ENCODE peak calls at places on chromosomes 2 and 18, in four cellular contexts. U is AG10803, X is kidney epithelial cell, J is fibroblast of villous mesenchyme. G is an unnamed sample.
A peak's percentile ranks its signal among the peaks of the same experiment; 100 is the strongest.

GRCh38 chr2:75710220-75710576 is 517 bp downstream of the GCFC2 start:
- DNase-seq in X (no peak), U (no peak), J (no peak), G (no peak)

GRCh38 chr2:237581751-237582746 is 8.5 kb downstream of the RAB17 start:
- DNase-seq in J (peak; percentile 65), X (no peak), U (peak; percentile 72), G (no peak)

GRCh38 chr2:28400434-28400833 is 7.8 kb downstream of the FOSL2 start:
- DNase-seq in X (no peak), J (no peak), U (no peak), G (no peak)

GRCh38 chr2:213789940-213790339 is 505.7 kb downstream of the SPAG16 start:
- DNase-seq in X (no peak), U (no peak), J (no peak), G (no peak)

GRCh38 chr2:234725528-234726264 is 226.1 kb upstream of the SH3BP4 start:
- DNase-seq in U (peak; percentile 63), J (no peak), X (no peak), G (no peak)

GRCh38 chr2:153360239-153360638 is 118.3 kb downstream of the RPRM start:
- DNase-seq in U (no peak), X (no peak), J (no peak), G (no peak)

GRCh38 chr2:60836491-60836890 is 44.9 kb upstream of the REL start:
- DNase-seq in U (no peak), X (no peak), J (no peak), G (no peak)

GRCh38 chr2:127283275-127283674 is 10.7 kb downstream of the ERCC3 start:
- DNase-seq in U (no peak), J (no peak), X (no peak), G (no peak)

GRCh38 chr2:61538920-61539559 is 884 bp upstream of the XPO1 start:
- DNase-seq in U (peak; percentile 21), X (no peak), J (no peak), G (no peak)

GRCh38 chr2:196486145-196486544 is 153.4 kb upstream of the CCDC150 start:
- DNase-seq in U (peak; percentile 38), X (no peak), J (no peak), G (no peak)

GRCh38 chr2:160220001-160220400 is 19.9 kb upstream of the ITGB6 start:
- DNase-seq in J (no peak), U (no peak), X (no peak), G (no peak)

GRCh38 chr2:19461504-19461903 is 103.1 kb upstream of the OSR1 start:
- DNase-seq in U (no peak), J (no peak), X (no peak), G (no peak)

GRCh38 chr2:42567806-42568429 is 514 bp upstream of the MTA3 start:
- DNase-seq in J (peak; percentile 36), X (no peak), U (peak; percentile 12), G (peak; percentile 68)

GRCh38 chr2:29398384-29399237 is 283.4 kb downstream of the CLIP4 start:
- DNase-seq in X (no peak), J (no peak), U (no peak), G (no peak)

GRCh38 chr2:20525041-20526035 is 78.5 kb downstream of the RHOB start:
- DNase-seq in J (peak; percentile 79), X (no peak), U (peak; percentile 65), G (no peak)

GRCh38 chr18:905307-905947 is 756 bp downstream of the ADCYAP1 start:
- DNase-seq in J (no peak), U (no peak), X (no peak), G (no peak)

GRCh38 chr2:219230201-219230540 is 565 bp downstream of the ANKZF1 start:
- DNase-seq in J (peak; percentile 64), U (peak; percentile 40), X (no peak), G (no peak)

GRCh38 chr2:231613054-231613654 is 20.5 kb downstream of the TEX44 start:
- DNase-seq in J (peak; percentile 32), X (no peak), U (peak; percentile 9), G (no peak)

GRCh38 chr2:161990741-161991140 is 83.3 kb downstream of the DPP4 start:
- DNase-seq in U (peak; percentile 89), X (peak; percentile 93), J (peak; percentile 94), G (no peak)

GRCh38 chr2:158407031-158407430 is 49.5 kb downstream of the CCDC148 start:
- DNase-seq in X (no peak), J (no peak), U (peak; percentile 23), G (no peak)

GRCh38 chr2:181812106-181812745 is 79.3 kb upstream of the ITPRID2 start:
- DNase-seq in X (no peak), U (no peak), J (peak; percentile 41), G (no peak)

GRCh38 chr2:216029416-216030129 is 16.2 kb upstream of the MREG start:
- DNase-seq in J (no peak), X (no peak), U (peak; percentile 52), G (no peak)

GRCh38 chr2:20343128-20343527 is 7.5 kb downstream of the PUM2 start:
- DNase-seq in U (no peak), X (no peak), J (no peak), G (no peak)

GRCh38 chr18:47411159-47411558 is 159.7 kb upstream of the SKOR2 start:
- DNase-seq in U (no peak), J (no peak), X (no peak), G (no peak)

GRCh38 chr2:196324212-196324611 is 152.8 kb upstream of the STK17B start:
- DNase-seq in U (peak; percentile 71), J (no peak), X (no peak), G (no peak)

GRCh38 chr2:113067681-113068080 is at the start of gene IL1F10:
- DNase-seq in X (no peak), U (no peak), J (no peak), G (no peak)

GRCh38 chr2:204860249-204860648 is 315.0 kb downstream of the PARD3B start:
- DNase-seq in U (peak; percentile 63), X (no peak), J (no peak), G (no peak)

GRCh38 chr2:235278771-235279355 is 215.0 kb upstream of the AGAP1 start:
- DNase-seq in U (no peak), J (no peak), X (peak; percentile 23), G (no peak)

GRCh38 chr2:40034198-40034597 is 255.1 kb upstream of the THUMPD2 start:
- DNase-seq in X (no peak), J (peak; percentile 61), U (peak; percentile 91), G (no peak)

GRCh38 chr2:101698419-101699190 is 1.1 kb downstream of the MAP4K4 start:
- DNase-seq in U (peak; percentile 24), X (no peak), J (peak; percentile 59), G (no peak)

GRCh38 chr2:69683170-69683971 is 39.8 kb upstream of the AAK1 start:
- DNase-seq in J (peak; percentile 87), U (peak; percentile 74), X (peak; percentile 65), G (no peak)

GRCh38 chr2:120994301-120994700 is 258.6 kb downstream of the GLI2 start:
- DNase-seq in X (no peak), U (no peak), J (no peak), G (no peak)

GRCh38 chr2:60652822-60653315 is 99.4 kb upstream of the BCL11A start:
- DNase-seq in J (no peak), X (no peak), U (no peak), G (no peak)

GRCh38 chr18:6056171-6056932 is 161.0 kb upstream of the TMEM200C start:
- DNase-seq in X (no peak), J (peak; percentile 6), U (peak; percentile 40), G (no peak)

GRCh38 chr2:44639399-44639798 is 277.7 kb downstream of the CAMKMT start:
- DNase-seq in J (no peak), U (no peak), X (no peak), G (no peak)

GRCh38 chr2:239387811-239388210 is 13.0 kb downstream of the HDAC4 start:
- DNase-seq in X (no peak), J (no peak), U (no peak), G (no peak)

GRCh38 chr2:96321230-96322103 is 3.6 kb upstream of the ITPRIPL1 start:
- DNase-seq in X (no peak), J (peak; percentile 22), U (peak; percentile 17), G (no peak)

GRCh38 chr18:76396792-76397191 is 98.2 kb downstream of the ZNF516 start:
- DNase-seq in X (no peak), J (no peak), U (no peak), G (no peak)
- TF ChIP-seq CTCF in X (no peak), J (no peak), U (no peak), G (no peak)

DNA sequence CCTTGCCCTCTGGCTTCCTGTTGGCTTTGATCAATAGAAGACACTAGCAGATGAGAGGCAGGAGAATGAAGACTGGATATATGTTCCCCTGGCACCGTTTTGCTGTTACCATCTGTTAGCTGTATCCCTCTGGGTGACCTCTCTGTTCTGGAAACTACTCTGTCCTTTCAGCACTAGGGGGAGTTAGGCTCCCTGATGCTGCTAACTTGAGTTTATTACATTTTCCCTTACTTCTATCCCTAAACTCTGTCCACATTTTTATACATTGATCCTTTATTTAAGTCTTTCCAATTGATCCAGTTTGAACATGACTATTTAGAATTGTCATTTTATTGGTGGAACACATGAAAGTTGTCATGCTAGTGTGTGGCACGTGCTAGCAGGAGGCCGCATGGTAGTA is 1014.3 kb upstream of the CDH2 start:
- DNase-seq in X (no peak), U (peak; percentile 41), J (peak; percentile 21), G (no peak)
- TF ChIP-seq CTCF in X (peak; percentile 32), U (peak; percentile 65), J (peak; percentile 66), G (peak; percentile 56)

DNA sequence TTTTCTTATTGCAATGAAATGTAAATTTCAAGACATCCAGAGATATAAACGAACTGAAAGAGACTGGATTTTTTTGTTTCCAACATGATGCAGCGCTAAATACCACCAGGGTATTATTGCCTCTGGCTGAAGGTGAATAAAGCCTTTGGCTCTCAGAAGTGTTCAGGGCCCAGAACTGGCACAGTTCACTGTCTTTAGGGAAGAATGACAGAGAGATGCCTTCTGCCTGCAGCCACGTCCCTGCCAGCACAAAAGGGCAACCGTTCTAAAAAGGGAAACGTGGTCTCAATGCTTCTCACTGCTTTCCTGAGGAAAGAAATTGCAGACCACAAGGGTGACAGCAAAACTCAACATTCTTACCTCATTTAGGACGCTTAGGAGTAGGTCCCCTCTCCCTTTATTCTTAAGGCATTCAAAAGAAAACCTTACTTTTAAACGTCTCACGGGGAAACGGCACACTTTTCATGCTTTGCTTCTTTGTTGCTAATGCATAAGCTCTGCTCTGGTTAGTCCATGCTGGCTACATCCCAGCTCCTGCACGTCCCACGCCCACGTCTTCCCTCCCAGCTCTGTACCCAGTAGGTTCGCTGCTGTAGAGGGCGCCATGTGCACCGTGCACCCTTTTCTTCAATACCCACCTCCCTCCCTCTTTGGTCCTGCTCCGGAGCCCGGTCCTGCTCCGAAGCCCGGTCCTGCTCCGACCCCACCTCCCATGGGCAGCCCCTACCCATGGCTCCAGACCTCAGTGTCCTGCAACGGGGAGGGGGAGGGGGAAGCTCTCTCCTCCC is 171.0 kb downstream of the HRH4 start:
- DNase-seq in J (no peak), U (no peak), X (no peak), G (no peak)
- TF ChIP-seq CTCF in J (no peak), U (no peak), X (no peak), G (no peak)

DNA sequence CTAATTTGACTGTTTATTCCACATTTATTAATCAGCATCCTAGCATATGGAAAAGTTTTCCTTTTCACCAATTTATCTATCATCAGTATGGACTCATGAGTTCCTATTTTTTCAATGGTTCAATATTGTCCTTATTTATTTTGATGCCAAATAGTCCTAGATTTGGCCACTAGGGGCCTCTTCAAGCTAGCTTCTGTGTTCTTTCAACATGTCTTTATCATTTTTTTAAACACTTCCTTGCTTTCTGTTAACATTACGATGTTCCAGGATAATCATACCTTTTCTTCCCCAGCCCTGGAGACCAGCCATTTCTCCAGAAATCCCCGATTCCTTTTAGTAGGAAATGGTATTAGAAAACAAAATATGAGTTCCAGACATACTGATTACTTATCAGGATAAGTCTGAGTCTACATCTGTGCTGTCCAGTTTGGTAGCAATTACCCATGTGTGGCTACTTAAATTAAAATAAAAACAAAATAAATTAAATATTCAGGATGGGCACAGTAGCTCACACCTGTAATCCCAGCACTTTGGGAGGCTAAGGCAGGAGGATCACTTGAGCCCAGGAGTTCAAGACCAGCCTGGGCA is 70.6 kb downstream of the RPE start:
- DNase-seq in J (peak; percentile 65), X (peak; percentile 10), U (peak; percentile 61), G (no peak)
- TF ChIP-seq CTCF in J (peak; percentile 75), X (peak; percentile 63), U (peak; percentile 80), G (peak; percentile 78)